ENCODE peak calls at places on chromosomes 7 and 10, in five cellular contexts. K, H, D, L and R are unnamed samples.

GRCh38 chr7:32501522-32501921 is 6.2 kb downstream of the AVL9 start:
- DNase-seq in D (no peak), L (no peak), K (no peak), H (no peak), R (no peak)

GRCh38 chr7:151175793-151176311 is 8.4 kb upstream of the GBX1 start:
- DNase-seq in K (no peak), H (no peak), L (no peak), D (no peak), R (no peak)

GRCh38 chr10:129784286-129784685 is 179.8 kb downstream of the EBF3 start:
- DNase-seq in L (no peak), D (no peak), K (no peak), H (no peak), R (peak)

GRCh38 chr10:88091490-88092061 is 228.2 kb downstream of the PTEN start:
- DNase-seq in L (no peak), D (peak), H (no peak), K (no peak), R (no peak)

GRCh38 chr7:10643545-10643944 is 330.1 kb upstream of the PHF14 start:
- DNase-seq in H (no peak), K (no peak), L (no peak), D (no peak), R (no peak)

GRCh38 chr7:94973844-94974243 is 66.5 kb downstream of the PPP1R9A start:
- DNase-seq in K (no peak), H (no peak), L (no peak), D (no peak), R (no peak)

GRCh38 chr7:131057015-131057518 is 270.6 kb upstream of the MKLN1 start:
- DNase-seq in K (no peak), D (no peak), H (no peak), L (no peak), R (peak)

GRCh38 chr10:122078965-122079401 is 90.0 kb downstream of the TACC2 start:
- DNase-seq in K (no peak), L (no peak), H (no peak), D (no peak), R (no peak)

GRCh38 chr7:86867163-86867762 is 192.2 kb downstream of the ELAPOR2 start:
- DNase-seq in D (no peak), H (no peak), L (peak), K (no peak), R (no peak)

GRCh38 chr10:100182281-100182680 is 3.5 kb downstream of the ERLIN1 start:
- DNase-seq in H (no peak), K (no peak), L (no peak), D (no peak), R (no peak)

GRCh38 chr10:21524526-21525366 is 736 bp downstream of the SKIDA1 start:
- DNase-seq in L (peak), H (no peak), D (no peak), K (no peak), R (peak)

GRCh38 chr7:54940748-54941147 is 78.1 kb upstream of the EGFR start:
- DNase-seq in K (no peak), L (no peak), H (no peak), D (no peak), R (no peak)

GRCh38 chr7:138237995-138238394 is 161.7 kb downstream of the AKR1D1 start:
- DNase-seq in D (no peak), L (no peak), H (no peak), K (no peak), R (no peak)

GRCh38 chr7:157760004-157760730 is 423.4 kb downstream of the DNAJB6 start:
- DNase-seq in D (no peak), H (no peak), L (no peak), K (no peak), R (no peak)

GRCh38 chr10:71267508-71268240 is 51.4 kb upstream of the SLC29A3 start:
- DNase-seq in L (no peak), K (no peak), D (no peak), H (no peak), R (no peak)

GRCh38 chr10:98006266-98006665 is 24.2 kb downstream of the CRTAC1 start:
- DNase-seq in H (peak), D (no peak), K (peak), L (peak), R (peak)

GRCh38 chr10:52483587-52483986 is 169.5 kb downstream of the DKK1 start:
- DNase-seq in K (no peak), L (no peak), H (no peak), D (no peak), R (no peak)

GRCh38 chr7:43535810-43536585 is 46.9 kb upstream of the STK17A start:
- DNase-seq in L (no peak), D (no peak), K (no peak), H (no peak), R (no peak)

GRCh38 chr7:134922730-134923704 is 63.3 kb upstream of the AGBL3 start:
- DNase-seq in K (no peak), L (no peak), H (no peak), D (no peak), R (no peak)

GRCh38 chr10:92993671-92994304 is 66.8 kb upstream of the CYP26C1 start:
- DNase-seq in L (no peak), K (no peak), H (no peak), D (no peak), R (no peak)

GRCh38 chr7:45198986-45199385 is 41.4 kb downstream of the RAMP3 start:
- DNase-seq in H (no peak), D (no peak), K (no peak), L (no peak), R (no peak)

GRCh38 chr10:96470108-96470743 is 43.5 kb downstream of the TLL2 start:
- DNase-seq in D (peak), H (no peak), L (peak), K (no peak), R (no peak)

GRCh38 chr7:108736266-108736891 is 166.7 kb downstream of the DNAJB9 start:
- DNase-seq in K (no peak), H (no peak), D (no peak), L (no peak), R (no peak)

GRCh38 chr7:98514211-98515150 is 102.6 kb upstream of the NPTX2 start:
- DNase-seq in L (no peak), D (no peak), K (peak), H (no peak), R (no peak)

GRCh38 chr7:157112706-157113105 is 26.0 kb upstream of the UBE3C start:
- DNase-seq in D (no peak), K (no peak), L (no peak), H (no peak), R (no peak)

GRCh38 chr10:132615346-132616169 is 78.0 kb downstream of the INPP5A start:
- DNase-seq in H (no peak), D (no peak), L (peak), K (no peak), R (no peak)

GRCh38 chr10:4344544-4344994 is 481.4 kb upstream of the AKR1E2 start:
- DNase-seq in H (no peak), D (no peak), K (no peak), L (no peak), R (no peak)

GRCh38 chr10:125023862-125024495 is 82.1 kb downstream of the ZRANB1 start:
- DNase-seq in K (peak), D (no peak), H (peak), L (peak), R (no peak)

GRCh38 chr10:126062132-126063032 is 166.0 kb downstream of the FANK1 start:
- DNase-seq in K (no peak), D (no peak), H (no peak), L (no peak), R (no peak)

GRCh38 chr7:55360486-55360885 is 4.7 kb upstream of the LANCL2 start:
- DNase-seq in L (no peak), K (no peak), D (no peak), H (no peak), R (no peak)

GRCh38 chr10:6077071-6077675 is 11.7 kb upstream of the RBM17 start:
- DNase-seq in D (no peak), K (no peak), H (no peak), L (no peak), R (no peak)

GRCh38 chr10:69146756-69147155 is 22.8 kb downstream of the VPS26A start:
- DNase-seq in D (no peak), L (no peak), H (no peak), K (no peak), R (no peak)

GRCh38 chr7:70416611-70417010 is 715.3 kb upstream of the GALNT17 start:
- DNase-seq in D (peak), L (peak), K (no peak), H (peak), R (no peak)

GRCh38 chr7:74138334-74138867 is 35.8 kb upstream of the EIF4H start:
- DNase-seq in K (no peak), H (no peak), D (no peak), L (no peak), R (no peak)

GRCh38 chr7:55127622-55128081 is 108.8 kb downstream of the EGFR start:
- DNase-seq in H (peak), L (no peak), D (no peak), K (peak), R (peak)

GRCh38 chr10:27359792-27360320 is 119.3 kb upstream of the ACBD5 start:
- DNase-seq in K (no peak), L (no peak), H (no peak), D (no peak), R (no peak)